ENCODE peak calls at places on chromosomes 4 and X, in ten cellular contexts. One of them, this sample, is unnamed.

GRCh38 chrX:45353462-45353861 is 152.8 kb upstream of the DIPK2B start:
- DNase-seq in choroid plexus epithelial cell: no peak
- DNase-seq in pancreas: no peak
- DNase-seq in glutamatergic neuron: no peak
- DNase-seq in psoas muscle: no peak
- DNase-seq in B cell: no peak
- DNase-seq in cardiac muscle cell: peak; percentile 19
- DNase-seq in fibroblast of mammary gland: peak; percentile 55
- DNase-seq in GM12865: no peak
- DNase-seq in mucosa of descending colon: no peak
- DNase-seq in this sample: no peak

GRCh38 chr4:183297675-183298074 is 22.4 kb downstream of the CLDN22 start:
- DNase-seq in B cell: no peak
- DNase-seq in pancreas: no peak
- DNase-seq in cardiac muscle cell: no peak
- DNase-seq in glutamatergic neuron: no peak
- DNase-seq in GM12865: peak; percentile 61
- DNase-seq in mucosa of descending colon: no peak
- DNase-seq in psoas muscle: no peak
- DNase-seq in choroid plexus epithelial cell: no peak
- DNase-seq in fibroblast of mammary gland: no peak
- DNase-seq in this sample: no peak

GRCh38 chr4:57094482-57095223 is 15.5 kb downstream of the IGFBP7 start:
- DNase-seq in pancreas: no peak
- DNase-seq in choroid plexus epithelial cell: peak; percentile 70
- DNase-seq in B cell: no peak
- DNase-seq in GM12865: no peak
- DNase-seq in glutamatergic neuron: no peak
- DNase-seq in mucosa of descending colon: no peak
- DNase-seq in cardiac muscle cell: peak; percentile 64
- DNase-seq in psoas muscle: no peak
- DNase-seq in fibroblast of mammary gland: peak; percentile 75
- DNase-seq in this sample: no peak

GRCh38 chr4:23934915-23935314 is 45.1 kb upstream of the PPARGC1A start:
- DNase-seq in pancreas: peak; percentile 3
- DNase-seq in psoas muscle: peak; percentile 72
- DNase-seq in fibroblast of mammary gland: peak; percentile 95
- DNase-seq in mucosa of descending colon: no peak
- DNase-seq in GM12865: no peak
- DNase-seq in choroid plexus epithelial cell: peak; percentile 97
- DNase-seq in B cell: no peak
- DNase-seq in glutamatergic neuron: no peak
- DNase-seq in cardiac muscle cell: peak; percentile 98
- DNase-seq in this sample: peak; percentile 96

GRCh38 chr4:39937683-39938268 is 39.9 kb downstream of the PDS5A start:
- DNase-seq in GM12865: peak; percentile 74
- DNase-seq in psoas muscle: no peak
- DNase-seq in fibroblast of mammary gland: no peak
- DNase-seq in choroid plexus epithelial cell: no peak
- DNase-seq in B cell: no peak
- DNase-seq in mucosa of descending colon: no peak
- DNase-seq in pancreas: no peak
- DNase-seq in cardiac muscle cell: no peak
- DNase-seq in glutamatergic neuron: no peak
- DNase-seq in this sample: no peak

GRCh38 chr4:154691229-154691628 is 52.6 kb upstream of the LRAT start:
- DNase-seq in psoas muscle: no peak
- DNase-seq in cardiac muscle cell: no peak
- DNase-seq in mucosa of descending colon: no peak
- DNase-seq in GM12865: no peak
- DNase-seq in B cell: no peak
- DNase-seq in pancreas: no peak
- DNase-seq in glutamatergic neuron: no peak
- DNase-seq in choroid plexus epithelial cell: peak; percentile 1
- DNase-seq in fibroblast of mammary gland: no peak
- DNase-seq in this sample: no peak

GRCh38 chr4:5711479-5712184 is 631 bp downstream of the EVC start:
- DNase-seq in B cell: peak; percentile 25
- DNase-seq in fibroblast of mammary gland: peak; percentile 56
- DNase-seq in mucosa of descending colon: no peak
- DNase-seq in choroid plexus epithelial cell: peak; percentile 55
- DNase-seq in psoas muscle: peak; percentile 43
- DNase-seq in GM12865: no peak
- DNase-seq in cardiac muscle cell: peak; percentile 50
- DNase-seq in glutamatergic neuron: peak; percentile 47
- DNase-seq in pancreas: no peak
- DNase-seq in this sample: peak; percentile 42

GRCh38 chr4:124199755-124200154 is 512.8 kb downstream of the ANKRD50 start:
- DNase-seq in B cell: no peak
- DNase-seq in mucosa of descending colon: no peak
- DNase-seq in choroid plexus epithelial cell: peak; percentile 61
- DNase-seq in glutamatergic neuron: no peak
- DNase-seq in GM12865: no peak
- DNase-seq in cardiac muscle cell: peak; percentile 53
- DNase-seq in pancreas: no peak
- DNase-seq in psoas muscle: no peak
- DNase-seq in fibroblast of mammary gland: peak; percentile 74
- DNase-seq in this sample: peak; percentile 65

GRCh38 chr4:141432000-141432712 is 204.2 kb upstream of the IL15 start:
- DNase-seq in fibroblast of mammary gland: no peak
- DNase-seq in cardiac muscle cell: peak; percentile 55
- DNase-seq in mucosa of descending colon: no peak
- DNase-seq in B cell: no peak
- DNase-seq in psoas muscle: no peak
- DNase-seq in pancreas: no peak
- DNase-seq in choroid plexus epithelial cell: peak; percentile 58
- DNase-seq in GM12865: no peak
- DNase-seq in glutamatergic neuron: no peak
- DNase-seq in this sample: peak; percentile 2

GRCh38 chr4:182604161-182604591 is 313.0 kb downstream of the DCTD start:
- DNase-seq in choroid plexus epithelial cell: peak; percentile 43
- DNase-seq in glutamatergic neuron: no peak
- DNase-seq in mucosa of descending colon: no peak
- DNase-seq in psoas muscle: no peak
- DNase-seq in B cell: no peak
- DNase-seq in cardiac muscle cell: peak; percentile 11
- DNase-seq in GM12865: no peak
- DNase-seq in fibroblast of mammary gland: peak; percentile 25
- DNase-seq in pancreas: no peak
- DNase-seq in this sample: no peak

GRCh38 chr4:48970471-48970921 is 15.6 kb upstream of the CWH43 start:
- DNase-seq in mucosa of descending colon: no peak
- DNase-seq in pancreas: no peak
- DNase-seq in cardiac muscle cell: no peak
- DNase-seq in GM12865: no peak
- DNase-seq in B cell: no peak
- DNase-seq in glutamatergic neuron: no peak
- DNase-seq in psoas muscle: no peak
- DNase-seq in choroid plexus epithelial cell: peak; percentile 50
- DNase-seq in fibroblast of mammary gland: peak; percentile 98
- DNase-seq in this sample: peak; percentile 60

GRCh38 chr4:170047774-170048354 is 21.7 kb upstream of the MFAP3L start:
- DNase-seq in B cell: peak; percentile 34
- DNase-seq in pancreas: peak; percentile 16
- DNase-seq in mucosa of descending colon: no peak
- DNase-seq in fibroblast of mammary gland: peak; percentile 73
- DNase-seq in cardiac muscle cell: peak; percentile 79
- DNase-seq in psoas muscle: no peak
- DNase-seq in choroid plexus epithelial cell: peak; percentile 87
- DNase-seq in glutamatergic neuron: peak; percentile 52
- DNase-seq in GM12865: peak; percentile 68
- DNase-seq in this sample: peak; percentile 62

GRCh38 chr4:5708171-5708828 is at the start of gene EVC2:
- DNase-seq in pancreas: peak; percentile 44
- DNase-seq in GM12865: no peak
- DNase-seq in glutamatergic neuron: peak; percentile 65
- DNase-seq in mucosa of descending colon: peak; percentile 66
- DNase-seq in fibroblast of mammary gland: peak; percentile 62
- DNase-seq in cardiac muscle cell: peak; percentile 80
- DNase-seq in B cell: peak; percentile 27
- DNase-seq in choroid plexus epithelial cell: peak; percentile 54
- DNase-seq in psoas muscle: peak; percentile 81
- DNase-seq in this sample: peak; percentile 27

GRCh38 chr4:4343038-4343437 is 43.9 kb upstream of the NSG1 start:
- DNase-seq in fibroblast of mammary gland: no peak
- DNase-seq in GM12865: no peak
- DNase-seq in pancreas: no peak
- DNase-seq in choroid plexus epithelial cell: no peak
- DNase-seq in psoas muscle: no peak
- DNase-seq in cardiac muscle cell: no peak
- DNase-seq in B cell: no peak
- DNase-seq in mucosa of descending colon: no peak
- DNase-seq in glutamatergic neuron: no peak
- DNase-seq in this sample: no peak

DNA sequence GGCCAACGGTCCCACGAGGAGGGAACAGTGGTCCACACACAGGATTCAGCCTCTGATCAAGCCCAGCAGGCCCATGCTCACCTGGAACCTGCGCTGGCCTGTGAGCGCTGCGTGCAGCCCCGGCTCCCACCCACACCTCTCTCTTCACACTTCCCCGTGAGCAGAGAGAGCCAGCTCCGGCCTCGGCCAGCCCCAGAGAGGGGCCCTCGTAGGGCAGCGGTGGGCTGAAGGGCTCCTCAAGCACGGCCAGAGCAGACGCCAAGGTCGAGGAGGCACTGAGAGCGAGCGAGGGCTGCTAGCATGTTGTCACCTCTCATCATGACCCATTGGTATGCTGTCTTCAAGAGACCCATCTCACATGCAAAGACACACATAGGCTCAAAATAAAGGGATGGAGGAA is 83.0 kb upstream of the FMR1 start:
- DNase-seq in glutamatergic neuron: no peak
- DNase-seq in pancreas: no peak
- DNase-seq in choroid plexus epithelial cell: no peak
- DNase-seq in mucosa of descending colon: no peak
- DNase-seq in psoas muscle: no peak
- DNase-seq in B cell: no peak
- DNase-seq in GM12865: no peak
- DNase-seq in fibroblast of mammary gland: no peak
- DNase-seq in cardiac muscle cell: no peak
- DNase-seq in this sample: no peak
- TF ChIP-seq CTCF in glutamatergic neuron: no peak
- TF ChIP-seq CTCF in pancreas: no peak
- TF ChIP-seq CTCF in choroid plexus epithelial cell: no peak
- TF ChIP-seq CTCF in mucosa of descending colon: no peak
- TF ChIP-seq CTCF in psoas muscle: no peak
- TF ChIP-seq CTCF in B cell: no peak
- TF ChIP-seq CTCF in GM12865: no peak
- TF ChIP-seq CTCF in fibroblast of mammary gland: no peak
- TF ChIP-seq CTCF in cardiac muscle cell: no peak
- TF ChIP-seq CTCF in this sample: no peak

DNA sequence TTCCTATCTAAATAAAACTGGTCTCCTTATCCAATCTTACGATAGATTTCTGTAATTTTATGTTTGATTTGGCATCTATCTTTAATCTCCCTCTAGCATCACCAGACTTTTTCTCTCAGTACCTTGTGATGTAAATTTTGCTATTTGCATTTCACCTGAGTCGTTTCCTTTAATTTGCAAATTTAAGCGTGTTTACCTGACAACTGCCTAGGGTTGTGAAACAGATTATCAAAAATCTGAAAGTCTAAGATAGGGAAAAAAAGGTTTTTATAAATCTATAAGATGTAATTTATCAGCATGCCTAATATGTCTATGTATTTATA is 39.4 kb upstream of the TMPRSS11E start:
- DNase-seq in cardiac muscle cell: no peak
- DNase-seq in mucosa of descending colon: no peak
- DNase-seq in choroid plexus epithelial cell: no peak
- DNase-seq in B cell: no peak
- DNase-seq in pancreas: no peak
- DNase-seq in fibroblast of mammary gland: no peak
- DNase-seq in glutamatergic neuron: no peak
- DNase-seq in psoas muscle: no peak
- DNase-seq in GM12865: no peak
- DNase-seq in this sample: no peak
- TF ChIP-seq CTCF in cardiac muscle cell: no peak
- TF ChIP-seq CTCF in mucosa of descending colon: no peak
- TF ChIP-seq CTCF in choroid plexus epithelial cell: no peak
- TF ChIP-seq CTCF in B cell: no peak
- TF ChIP-seq CTCF in pancreas: no peak
- TF ChIP-seq CTCF in fibroblast of mammary gland: no peak
- TF ChIP-seq CTCF in glutamatergic neuron: no peak
- TF ChIP-seq CTCF in psoas muscle: no peak
- TF ChIP-seq CTCF in GM12865: no peak
- TF ChIP-seq CTCF in this sample: no peak

DNA sequence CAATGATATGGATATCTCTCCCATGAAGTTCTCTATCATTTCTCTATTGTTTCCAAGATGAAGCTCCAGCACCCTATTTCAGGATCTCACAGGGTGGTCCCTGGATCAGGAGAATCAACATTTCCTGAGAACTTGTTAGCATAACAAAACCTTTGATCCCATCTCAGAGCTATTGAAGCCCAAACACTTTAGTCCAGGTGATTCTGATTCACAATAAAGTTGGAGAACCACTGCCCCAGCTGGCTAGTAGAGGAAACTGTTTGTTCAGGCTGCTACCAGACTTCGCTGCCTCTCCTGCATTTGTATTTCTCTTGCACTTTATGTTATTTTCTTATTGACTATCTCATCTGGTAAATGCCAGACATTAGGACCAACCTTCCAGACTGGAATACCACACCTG is 65.4 kb downstream of the CEP44 start:
- DNase-seq in mucosa of descending colon: no peak
- DNase-seq in glutamatergic neuron: no peak
- DNase-seq in cardiac muscle cell: no peak
- DNase-seq in fibroblast of mammary gland: no peak
- DNase-seq in GM12865: no peak
- DNase-seq in pancreas: no peak
- DNase-seq in B cell: no peak
- DNase-seq in choroid plexus epithelial cell: no peak
- DNase-seq in psoas muscle: no peak
- DNase-seq in this sample: no peak
- TF ChIP-seq CTCF in mucosa of descending colon: no peak
- TF ChIP-seq CTCF in glutamatergic neuron: no peak
- TF ChIP-seq CTCF in cardiac muscle cell: no peak
- TF ChIP-seq CTCF in fibroblast of mammary gland: no peak
- TF ChIP-seq CTCF in GM12865: no peak
- TF ChIP-seq CTCF in pancreas: no peak
- TF ChIP-seq CTCF in B cell: no peak
- TF ChIP-seq CTCF in choroid plexus epithelial cell: no peak
- TF ChIP-seq CTCF in psoas muscle: no peak
- TF ChIP-seq CTCF in this sample: no peak

DNA sequence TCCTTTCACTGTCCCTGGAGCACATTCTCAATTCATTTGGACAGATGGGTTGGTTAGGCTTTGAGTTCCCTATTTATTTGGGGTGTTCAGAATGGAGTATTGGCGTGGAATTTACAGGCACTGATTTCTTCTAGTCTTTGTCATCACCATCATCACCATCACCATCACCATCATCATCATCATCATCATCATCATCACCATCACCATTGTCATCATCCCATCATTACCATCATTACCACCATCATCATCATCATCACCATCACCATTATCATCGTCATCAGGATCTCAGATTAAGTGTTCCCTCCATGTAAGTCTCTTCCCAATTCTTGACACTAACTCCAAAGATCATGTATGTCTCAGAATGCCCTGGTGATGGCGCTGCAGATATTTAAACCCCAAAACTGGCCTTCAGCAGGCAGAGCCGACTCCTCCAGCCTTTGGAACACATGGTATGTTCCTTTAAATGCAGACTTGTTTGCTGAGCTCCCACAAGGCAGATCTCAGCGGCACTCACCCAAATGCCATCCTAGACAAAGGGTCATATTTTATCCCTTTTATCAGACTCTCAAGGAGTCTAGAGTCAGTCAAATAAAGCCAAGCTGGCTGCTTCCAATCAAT is 19.8 kb upstream of the FAM9A start:
- DNase-seq in pancreas: no peak
- DNase-seq in psoas muscle: no peak
- DNase-seq in cardiac muscle cell: peak; percentile 52
- DNase-seq in glutamatergic neuron: no peak
- DNase-seq in choroid plexus epithelial cell: peak; percentile 63
- DNase-seq in GM12865: no peak
- DNase-seq in mucosa of descending colon: no peak
- DNase-seq in B cell: no peak
- DNase-seq in fibroblast of mammary gland: peak; percentile 3
- DNase-seq in this sample: no peak
- TF ChIP-seq CTCF in pancreas: no peak
- TF ChIP-seq CTCF in psoas muscle: no peak
- TF ChIP-seq CTCF in cardiac muscle cell: peak; percentile 22
- TF ChIP-seq CTCF in glutamatergic neuron: no peak
- TF ChIP-seq CTCF in choroid plexus epithelial cell: peak; percentile 47
- TF ChIP-seq CTCF in GM12865: no peak
- TF ChIP-seq CTCF in mucosa of descending colon: no peak
- TF ChIP-seq CTCF in B cell: no peak
- TF ChIP-seq CTCF in fibroblast of mammary gland: no peak
- TF ChIP-seq CTCF in this sample: no peak